ENCODE peak calls at places on chromosomes 1 and 21, in four cellular contexts. F is heart left ventricle, Z is upper lobe of right lung, Q is lower lobe of right lung. P is an unnamed sample.

GRCh38 chr1:958823-959729 is at the start of gene NOC2L:
- DNase-seq in F (peak; percentile 94), Z (peak; percentile 97), Q (peak; percentile 94), P (peak; percentile 95)

GRCh38 chr1:116674761-116675160 is 7.2 kb upstream of the IGSF3 start:
- DNase-seq in F (no peak), Z (no peak), Q (no peak), P (no peak)

GRCh38 chr21:15289896-15290841 is 225.4 kb upstream of the NRIP1 start:
- DNase-seq in F (peak; percentile 64), Z (peak; percentile 70), Q (peak; percentile 51), P (peak; percentile 64)

GRCh38 chr1:21508580-21509350 is 458 bp upstream of the ALPL start:
- DNase-seq in F (peak; percentile 79), Z (peak; percentile 93), Q (peak; percentile 88), P (no peak)

GRCh38 chr1:227733309-227733705 is 1.8 kb downstream of the JMJD4 start:
- DNase-seq in F (no peak), Z (no peak), Q (no peak), P (no peak)

GRCh38 chr1:78092686-78093085 is 46.9 kb downstream of the GIPC2 start:
- DNase-seq in F (no peak), Z (no peak), Q (no peak), P (no peak)

GRCh38 chr21:40425981-40426380 is 421.0 kb downstream of the DSCAM start:
- DNase-seq in F (no peak), Z (no peak), Q (no peak), P (no peak)

GRCh38 chr1:3070654-3071506 is 1.9 kb downstream of the PRDM16 start:
- DNase-seq in F (peak; percentile 33), Z (peak; percentile 68), Q (peak; percentile 49), P (peak; percentile 52)

GRCh38 chr1:18410407-18410806 is 70.3 kb upstream of the KLHDC7A start:
- DNase-seq in F (no peak), Z (no peak), Q (no peak), P (no peak)

GRCh38 chr1:203937678-203938330 is 76.4 kb downstream of the SNRPE start:
- DNase-seq in F (no peak), Z (no peak), Q (no peak), P (no peak)

GRCh38 chr1:227428803-227429202 is 110.5 kb upstream of the CDC42BPA start:
- DNase-seq in F (peak; percentile 70), Z (no peak), Q (no peak), P (no peak)

GRCh38 chr21:45993210-45994085 is 11.9 kb downstream of the COL6A1 start:
- DNase-seq in F (peak; percentile 42), Z (peak; percentile 61), Q (peak; percentile 36), P (peak; percentile 80)

GRCh38 chr1:6028042-6028895 is 17.4 kb upstream of the KCNAB2 start:
- DNase-seq in F (no peak), Z (peak; percentile 76), Q (peak; percentile 77), P (no peak)

GRCh38 chr1:92298573-92299476 is at the start of the genes GLMN and RPAP2:
- DNase-seq in F (peak; percentile 87), Z (peak; percentile 93), Q (peak; percentile 90), P (peak; percentile 85)

GRCh38 chr1:40825430-40825778 is 36.8 kb downstream of the CITED4 start:
- DNase-seq in F (no peak), Z (no peak), Q (no peak), P (no peak)

GRCh38 chr1:56910441-56910985 is 55.3 kb downstream of the C8B start:
- DNase-seq in F (peak; percentile 26), Z (no peak), Q (no peak), P (no peak)

GRCh38 chr21:36811762-36812161 is 112.8 kb downstream of the SIM2 start:
- DNase-seq in F (no peak), Z (no peak), Q (no peak), P (no peak)

GRCh38 chr1:42165511-42166210 is 1.1 kb upstream of the GUCA2A start:
- DNase-seq in F (peak; percentile 82), Z (peak; percentile 93), Q (peak; percentile 89), P (peak; percentile 50)

GRCh38 chr1:59514061-59514909 is 217.4 kb downstream of the FGGY start:
- DNase-seq in F (no peak), Z (no peak), Q (no peak), P (no peak)

GRCh38 chr1:35577071-35577998 is 4.2 kb downstream of the TFAP2E start:
- DNase-seq in F (no peak), Z (peak; percentile 79), Q (peak; percentile 76), P (no peak)

GRCh38 chr1:17185485-17185860 is 19.5 kb upstream of the PADI1 start:
- DNase-seq in F (no peak), Z (no peak), Q (no peak), P (no peak)

GRCh38 chr1:205963352-205963751 is 20.1 kb upstream of the SLC26A9 start:
- DNase-seq in F (no peak), Z (peak; percentile 34), Q (no peak), P (no peak)

GRCh38 chr1:235131961-235132360 is 3.3 kb upstream of the TOMM20 start:
- DNase-seq in F (no peak), Z (no peak), Q (no peak), P (no peak)

GRCh38 chr1:207813946-207814345 is 62.1 kb downstream of the CD46 start:
- DNase-seq in F (peak; percentile 43), Z (no peak), Q (no peak), P (no peak)

GRCh38 chr1:110033421-110033820 is 1.0 kb upstream of the STRIP1 start:
- DNase-seq in F (no peak), Z (no peak), Q (no peak), P (no peak)

GRCh38 chr21:23968722-23969647 is 1638.3 kb downstream of the MRPL39 start:
- DNase-seq in F (no peak), Z (no peak), Q (no peak), P (no peak)
- TF ChIP-seq CTCF in F (peak; percentile 27), Z (peak; percentile 56), Q (peak; percentile 49), P (no peak)

GRCh38 chr1:152037920-152038658 is 1.3 kb upstream of the S100A11 start:
- DNase-seq in F (no peak), Z (no peak), Q (no peak), P (no peak)

GRCh38 chr1:152034654-152035405 is 2.0 kb downstream of the S100A11 start:
- DNase-seq in F (no peak), Z (no peak), Q (no peak), P (no peak)

GRCh38 chr1:152034324-152034653 is 2.5 kb downstream of the S100A11 start:
- DNase-seq in F (no peak), Z (no peak), Q (no peak), P (no peak)

GRCh38 chr1:152036316-152037216 is at the start of gene S100A11:
- DNase-seq in F (peak; percentile 95), Z (peak; percentile 98), Q (peak; percentile 97), P (peak; percentile 95)

GRCh38 chr1:152035406-152036315 is 1.1 kb downstream of the S100A11 start:
- DNase-seq in F (no peak), Z (no peak), Q (no peak), P (no peak)
- H3K27ac ChIP-seq in F (peak overlapping the region; percentile 97), Z (peak overlapping the region; percentile 95), Q (peak overlapping the region; percentile 93), P (peak overlapping the region; percentile 92)

DNA sequence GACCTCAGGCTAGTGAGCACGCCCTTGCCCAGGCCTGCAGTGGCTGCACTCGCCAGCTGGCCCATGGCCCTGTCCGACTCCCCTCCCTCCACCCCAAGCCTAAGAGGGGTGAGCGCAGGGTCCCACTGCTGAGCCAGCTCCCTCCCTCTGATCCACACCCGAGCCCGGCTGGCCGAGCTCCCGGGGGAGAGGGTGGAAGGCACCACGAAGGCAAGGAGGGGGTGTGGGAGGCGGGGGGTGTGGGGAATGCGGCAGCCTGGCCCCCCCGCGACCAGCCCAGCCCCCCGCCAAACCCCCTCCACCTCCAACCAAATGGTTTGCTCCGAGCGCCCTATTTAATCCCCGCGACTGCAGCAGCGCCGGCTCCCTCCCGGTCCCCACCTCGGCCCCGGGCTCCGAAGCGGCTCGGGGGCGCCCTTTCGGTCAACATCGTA is at the start of gene CADM3:
- DNase-seq in F (no peak), Z (no peak), Q (no peak), P (peak; percentile 64)
- H3K27me3 ChIP-seq in F (peaks cover 25% of the 10 kb centered on the region), Z (peaks cover 71% of the 10 kb centered on the region), Q (peaks cover 63% of the 10 kb centered on the region), P (peaks cover 29% of the 10 kb centered on the region)

GRCh38 chr1:184311580-184311979 is 75.2 kb upstream of the C1orf21 start:
- DNase-seq in F (no peak), Z (no peak), Q (no peak), P (no peak)

GRCh38 chr1:184315254-184315653 is 71.6 kb upstream of the C1orf21 start:
- DNase-seq in F (no peak), Z (no peak), Q (no peak), P (no peak)

DNA sequence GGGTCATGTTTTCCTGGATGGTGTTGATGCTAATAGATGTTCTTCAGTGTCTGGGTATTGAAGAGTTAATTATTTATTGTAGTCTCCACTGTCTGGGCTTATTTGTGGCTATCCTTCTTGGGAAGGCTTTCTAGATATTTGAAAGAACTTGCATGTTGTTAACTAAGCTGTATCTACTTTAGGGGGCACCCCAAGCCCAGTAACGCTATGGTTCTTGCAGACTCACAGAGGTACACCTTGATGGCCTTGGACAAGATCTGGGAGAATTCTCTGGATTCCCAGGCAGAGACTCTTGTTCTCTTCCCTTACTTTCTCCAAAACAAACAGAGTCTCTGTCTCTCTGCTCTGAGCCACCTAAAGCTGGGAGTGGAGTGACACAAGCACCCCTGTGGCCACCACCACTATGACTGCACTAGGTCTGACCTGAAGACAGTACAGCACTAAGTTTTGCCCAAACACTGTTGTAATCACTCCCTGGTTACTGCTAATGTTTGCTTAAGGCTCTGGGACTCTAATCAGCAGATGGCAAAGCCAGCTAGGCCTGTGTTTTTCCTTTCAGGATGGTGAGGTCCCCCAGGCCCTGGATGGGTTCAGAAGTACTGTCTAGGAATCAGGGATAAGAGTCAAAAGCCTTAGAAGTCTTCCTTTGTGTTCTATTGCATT is 76.5 kb upstream of the C1orf21 start:
- DNase-seq in F (no peak), Z (no peak), Q (no peak), P (no peak)
- TF ChIP-seq CTCF in F (no peak), Z (no peak), Q (no peak), P (no peak)

GRCh38 chr1:157217486-157217885 is 79.3 kb upstream of the ETV3 start:
- DNase-seq in F (no peak), Z (no peak), Q (no peak), P (no peak)

GRCh38 chr1:157213836-157214235 is 75.6 kb upstream of the ETV3 start:
- DNase-seq in F (no peak), Z (no peak), Q (no peak), P (no peak)

GRCh38 chr1:157218671-157219070 is 80.5 kb upstream of the ETV3 start:
- DNase-seq in F (no peak), Z (no peak), Q (no peak), P (no peak)

GRCh38 chr1:157219600-157219999 is 81.4 kb upstream of the ETV3 start:
- DNase-seq in F (no peak), Z (no peak), Q (no peak), P (no peak)

GRCh38 chr1:157219182-157219581 is 81.0 kb upstream of the ETV3 start:
- DNase-seq in F (no peak), Z (no peak), Q (no peak), P (no peak)
- H3K27ac ChIP-seq in F (no peak overlapping the region), Z (no peak overlapping the region), Q (no peak overlapping the region), P (no peak overlapping the region)

P was measured in sigmoid colon.